ENCODE peak calls at places on chromosomes 12 and 14, in ten cellular contexts. G is NCI-H1092 treated with DMSO at 0.1 percent for 48 hours; B is lower lobe of right lung; X is GM10248; I is fibroblast of the conjunctiva; A is mesothelial cell of epicardium; R is NT2/D1; V is activated T-cell treated with anti-CD3 and anti-CD28 coated beads for 1 hour; M is CD8-positive, alpha-beta T cell; D is nucleus accumbens. K is an unnamed sample.

GRCh38 chr14:92928961-92929688 is 6.2 kb downstream of the CHGA start:
- DNase-seq in G (no peak), B (no peak), X (no peak), I (no peak), A (no peak), R (no peak), V (no peak), M (no peak), D (no peak), K (no peak)

GRCh38 chr12:2137707-2138106 is 84.9 kb downstream of the CACNA1C start:
- DNase-seq in G (no peak), B (no peak), X (no peak), I (no peak), A (no peak), R (no peak), V (no peak), M (no peak), D (no peak), K (no peak)

GRCh38 chr14:102510616-102511520 is 1.3 kb upstream of the ANKRD9 start:
- DNase-seq in G (no peak), B (no peak), X (no peak), I (no peak), A (peak; percentile 67), R (peak; percentile 50), V (no peak), M (no peak), D (no peak), K (no peak)

GRCh38 chr12:68501226-68501625 is 109.5 kb upstream of the RAP1B start:
- DNase-seq in G (no peak), B (no peak), X (no peak), I (no peak), A (no peak), R (no peak), V (no peak), M (no peak), D (no peak), K (no peak)

GRCh38 chr12:124130717-124131670 is 158.0 kb downstream of the ZNF664 start:
- DNase-seq in G (peak; percentile 55), B (no peak), X (peak; percentile 54), I (no peak), A (no peak), R (no peak), V (no peak), M (no peak), D (no peak), K (no peak)

GRCh38 chr14:26200675-26201074 is 397.2 kb downstream of the NOVA1 start:
- DNase-seq in G (no peak), B (no peak), X (no peak), I (no peak), A (no peak), R (no peak), V (no peak), M (no peak), D (no peak), K (no peak)

GRCh38 chr14:98210045-98210678 is 1061.8 kb downstream of the BCL11B start:
- DNase-seq in G (no peak), B (no peak), X (no peak), I (no peak), A (no peak), R (no peak), V (peak; percentile 48), M (peak; percentile 52), D (no peak), K (no peak)

GRCh38 chr12:94722664-94723063 is 72.3 kb upstream of the TMCC3 start:
- DNase-seq in G (no peak), B (no peak), X (no peak), I (no peak), A (no peak), R (no peak), V (no peak), M (no peak), D (no peak), K (no peak)

GRCh38 chr12:128783129-128783574 is 40.6 kb downstream of the SLC15A4 start:
- DNase-seq in G (no peak), B (no peak), X (peak; percentile 62), I (no peak), A (no peak), R (no peak), V (no peak), M (no peak), D (no peak), K (no peak)

GRCh38 chr12:104175726-104176247 is 37.8 kb upstream of the NFYB start:
- DNase-seq in G (no peak), B (no peak), X (no peak), I (no peak), A (no peak), R (no peak), V (no peak), M (no peak), D (no peak), K (no peak)

GRCh38 chr14:59534361-59534987 is 42.1 kb downstream of the CCDC175 start:
- DNase-seq in G (no peak), B (no peak), X (no peak), I (no peak), A (no peak), R (no peak), V (no peak), M (no peak), D (no peak), K (no peak)

GRCh38 chr12:52147367-52147972 is 44.3 kb downstream of the KRT80 start:
- DNase-seq in G (no peak), B (peak; percentile 95), X (no peak), I (peak; percentile 98), A (no peak), R (no peak), V (no peak), M (no peak), D (no peak), K (no peak)

GRCh38 chr12:131366261-131366871 is 344.5 kb upstream of the SFSWAP start:
- DNase-seq in G (no peak), B (no peak), X (no peak), I (no peak), A (no peak), R (no peak), V (no peak), M (no peak), D (no peak), K (no peak)

GRCh38 chr14:54175298-54175942 is 218.8 kb upstream of the BMP4 start:
- DNase-seq in G (peak; percentile 79), B (no peak), X (peak; percentile 46), I (peak; percentile 69), A (peak; percentile 76), R (peak; percentile 60), V (no peak), M (no peak), D (peak; percentile 67), K (peak; percentile 2)

GRCh38 chr14:22560638-22561365 is 28.2 kb downstream of the DAD1 start:
- DNase-seq in G (no peak), B (no peak), X (no peak), I (no peak), A (no peak), R (no peak), V (no peak), M (no peak), D (no peak), K (no peak)

GRCh38 chr14:58749066-58749669 is 111.4 kb downstream of the DACT1 start:
- DNase-seq in G (no peak), B (peak; percentile 52), X (peak; percentile 65), I (peak; percentile 35), A (no peak), R (no peak), V (no peak), M (no peak), D (no peak), K (peak; percentile 68)

GRCh38 chr12:90593596-90594290 is 361.2 kb downstream of the CCER1 start:
- DNase-seq in G (no peak), B (no peak), X (no peak), I (no peak), A (no peak), R (no peak), V (no peak), M (no peak), D (no peak), K (no peak)